ENCODE peak calls at places on chromosomes 1 and 21, in nine cellular contexts. One of them, this sample, is unnamed.

GRCh38 chr21:36320421-36321324 is 676 bp downstream of the MORC3 start:
- DNase-seq in neural progenitor cell: no peak
- DNase-seq in ureter: peak
- DNase-seq in fibroblast of pulmonary artery: peak
- DNase-seq in naive thymus-derived CD8-positive, alpha-beta T cell: peak
- DNase-seq in fibroblast of lung: peak
- DNase-seq in stimulated activated CD4-positive, alpha-beta T cell treated with anti-CD3 and anti-CD28 coated beads, TNF-alpha, amount 100 ng/mL, for 4 hours: no peak
- DNase-seq in kidney epithelial cell: no peak
- DNase-seq in GM12892: peak
- DNase-seq in this sample: peak

GRCh38 chr1:155776414-155776813 is 80.6 kb downstream of the GON4L start:
- DNase-seq in neural progenitor cell: no peak
- DNase-seq in stimulated activated CD4-positive, alpha-beta T cell treated with anti-CD3 and anti-CD28 coated beads, TNF-alpha, amount 100 ng/mL, for 4 hours: no peak
- DNase-seq in GM12892: no peak
- DNase-seq in fibroblast of pulmonary artery: peak
- DNase-seq in fibroblast of lung: peak
- DNase-seq in kidney epithelial cell: no peak
- DNase-seq in naive thymus-derived CD8-positive, alpha-beta T cell: no peak
- DNase-seq in ureter: no peak
- DNase-seq in this sample: no peak

GRCh38 chr1:23237516-23237915 is 20.2 kb upstream of the HTR1D start:
- DNase-seq in fibroblast of lung: no peak
- DNase-seq in fibroblast of pulmonary artery: no peak
- DNase-seq in naive thymus-derived CD8-positive, alpha-beta T cell: no peak
- DNase-seq in neural progenitor cell: no peak
- DNase-seq in ureter: no peak
- DNase-seq in kidney epithelial cell: no peak
- DNase-seq in stimulated activated CD4-positive, alpha-beta T cell treated with anti-CD3 and anti-CD28 coated beads, TNF-alpha, amount 100 ng/mL, for 4 hours: no peak
- DNase-seq in GM12892: no peak
- DNase-seq in this sample: no peak

GRCh38 chr1:157437301-157437700 is 115.0 kb downstream of the FCRL5 start:
- DNase-seq in naive thymus-derived CD8-positive, alpha-beta T cell: no peak
- DNase-seq in neural progenitor cell: no peak
- DNase-seq in fibroblast of pulmonary artery: no peak
- DNase-seq in kidney epithelial cell: no peak
- DNase-seq in ureter: no peak
- DNase-seq in GM12892: no peak
- DNase-seq in stimulated activated CD4-positive, alpha-beta T cell treated with anti-CD3 and anti-CD28 coated beads, TNF-alpha, amount 100 ng/mL, for 4 hours: no peak
- DNase-seq in fibroblast of lung: no peak
- DNase-seq in this sample: no peak

GRCh38 chr1:192256674-192257334 is 60.0 kb upstream of the RGS21 start:
- DNase-seq in stimulated activated CD4-positive, alpha-beta T cell treated with anti-CD3 and anti-CD28 coated beads, TNF-alpha, amount 100 ng/mL, for 4 hours: no peak
- DNase-seq in GM12892: no peak
- DNase-seq in ureter: no peak
- DNase-seq in kidney epithelial cell: no peak
- DNase-seq in fibroblast of lung: no peak
- DNase-seq in naive thymus-derived CD8-positive, alpha-beta T cell: no peak
- DNase-seq in fibroblast of pulmonary artery: no peak
- DNase-seq in neural progenitor cell: no peak
- DNase-seq in this sample: no peak

GRCh38 chr1:206004821-206005220 is 1.6 kb upstream of the RAB7B start:
- DNase-seq in GM12892: no peak
- DNase-seq in ureter: no peak
- DNase-seq in naive thymus-derived CD8-positive, alpha-beta T cell: no peak
- DNase-seq in neural progenitor cell: no peak
- DNase-seq in stimulated activated CD4-positive, alpha-beta T cell treated with anti-CD3 and anti-CD28 coated beads, TNF-alpha, amount 100 ng/mL, for 4 hours: no peak
- DNase-seq in fibroblast of lung: peak
- DNase-seq in fibroblast of pulmonary artery: no peak
- DNase-seq in kidney epithelial cell: no peak
- DNase-seq in this sample: peak

GRCh38 chr21:46538851-46539666 is 65.8 kb downstream of the S100B start:
- DNase-seq in GM12892: no peak
- DNase-seq in neural progenitor cell: no peak
- DNase-seq in stimulated activated CD4-positive, alpha-beta T cell treated with anti-CD3 and anti-CD28 coated beads, TNF-alpha, amount 100 ng/mL, for 4 hours: no peak
- DNase-seq in ureter: no peak
- DNase-seq in fibroblast of pulmonary artery: no peak
- DNase-seq in fibroblast of lung: no peak
- DNase-seq in kidney epithelial cell: no peak
- DNase-seq in naive thymus-derived CD8-positive, alpha-beta T cell: no peak
- DNase-seq in this sample: no peak

GRCh38 chr1:200901796-200902444 is 7.2 kb downstream of the INAVA start:
- DNase-seq in stimulated activated CD4-positive, alpha-beta T cell treated with anti-CD3 and anti-CD28 coated beads, TNF-alpha, amount 100 ng/mL, for 4 hours: no peak
- DNase-seq in fibroblast of pulmonary artery: no peak
- DNase-seq in ureter: no peak
- DNase-seq in naive thymus-derived CD8-positive, alpha-beta T cell: no peak
- DNase-seq in neural progenitor cell: no peak
- DNase-seq in kidney epithelial cell: no peak
- DNase-seq in GM12892: no peak
- DNase-seq in fibroblast of lung: no peak
- DNase-seq in this sample: no peak

GRCh38 chr1:157829210-157829609 is 9.3 kb upstream of the FCRL1 start:
- DNase-seq in GM12892: no peak
- DNase-seq in neural progenitor cell: no peak
- DNase-seq in fibroblast of lung: no peak
- DNase-seq in stimulated activated CD4-positive, alpha-beta T cell treated with anti-CD3 and anti-CD28 coated beads, TNF-alpha, amount 100 ng/mL, for 4 hours: no peak
- DNase-seq in kidney epithelial cell: no peak
- DNase-seq in ureter: no peak
- DNase-seq in naive thymus-derived CD8-positive, alpha-beta T cell: no peak
- DNase-seq in fibroblast of pulmonary artery: no peak
- DNase-seq in this sample: no peak

GRCh38 chr1:183023146-183023600 is at the start of gene LAMC1:
- DNase-seq in fibroblast of lung: peak
- DNase-seq in fibroblast of pulmonary artery: peak
- DNase-seq in neural progenitor cell: peak
- DNase-seq in kidney epithelial cell: no peak
- DNase-seq in stimulated activated CD4-positive, alpha-beta T cell treated with anti-CD3 and anti-CD28 coated beads, TNF-alpha, amount 100 ng/mL, for 4 hours: no peak
- DNase-seq in naive thymus-derived CD8-positive, alpha-beta T cell: no peak
- DNase-seq in ureter: peak
- DNase-seq in GM12892: peak
- DNase-seq in this sample: peak

GRCh38 chr21:32248616-32249550 is 30.0 kb downstream of the MIS18A start:
- DNase-seq in fibroblast of pulmonary artery: no peak
- DNase-seq in stimulated activated CD4-positive, alpha-beta T cell treated with anti-CD3 and anti-CD28 coated beads, TNF-alpha, amount 100 ng/mL, for 4 hours: no peak
- DNase-seq in fibroblast of lung: no peak
- DNase-seq in GM12892: no peak
- DNase-seq in neural progenitor cell: peak
- DNase-seq in ureter: no peak
- DNase-seq in naive thymus-derived CD8-positive, alpha-beta T cell: no peak
- DNase-seq in kidney epithelial cell: no peak
- DNase-seq in this sample: no peak

GRCh38 chr21:38037416-38037815 is 121.2 kb upstream of the KCNJ6 start:
- DNase-seq in neural progenitor cell: no peak
- DNase-seq in GM12892: no peak
- DNase-seq in stimulated activated CD4-positive, alpha-beta T cell treated with anti-CD3 and anti-CD28 coated beads, TNF-alpha, amount 100 ng/mL, for 4 hours: no peak
- DNase-seq in fibroblast of lung: no peak
- DNase-seq in naive thymus-derived CD8-positive, alpha-beta T cell: no peak
- DNase-seq in kidney epithelial cell: peak
- DNase-seq in fibroblast of pulmonary artery: peak
- DNase-seq in ureter: no peak
- DNase-seq in this sample: no peak

GRCh38 chr1:33008051-33008914 is 28.4 kb downstream of the AK2 start:
- DNase-seq in ureter: peak
- DNase-seq in fibroblast of lung: no peak
- DNase-seq in GM12892: no peak
- DNase-seq in neural progenitor cell: no peak
- DNase-seq in naive thymus-derived CD8-positive, alpha-beta T cell: no peak
- DNase-seq in stimulated activated CD4-positive, alpha-beta T cell treated with anti-CD3 and anti-CD28 coated beads, TNF-alpha, amount 100 ng/mL, for 4 hours: no peak
- DNase-seq in kidney epithelial cell: no peak
- DNase-seq in fibroblast of pulmonary artery: peak
- DNase-seq in this sample: no peak

GRCh38 chr1:9009438-9010366 is 16.5 kb downstream of the SLC2A7 start:
- DNase-seq in GM12892: peak
- DNase-seq in kidney epithelial cell: no peak
- DNase-seq in neural progenitor cell: peak
- DNase-seq in naive thymus-derived CD8-positive, alpha-beta T cell: no peak
- DNase-seq in fibroblast of lung: peak
- DNase-seq in ureter: no peak
- DNase-seq in stimulated activated CD4-positive, alpha-beta T cell treated with anti-CD3 and anti-CD28 coated beads, TNF-alpha, amount 100 ng/mL, for 4 hours: no peak
- DNase-seq in fibroblast of pulmonary artery: peak
- DNase-seq in this sample: no peak

GRCh38 chr1:51560034-51560433 is 41.0 kb upstream of the EPS15 start:
- DNase-seq in ureter: no peak
- DNase-seq in fibroblast of pulmonary artery: no peak
- DNase-seq in GM12892: no peak
- DNase-seq in kidney epithelial cell: no peak
- DNase-seq in fibroblast of lung: no peak
- DNase-seq in stimulated activated CD4-positive, alpha-beta T cell treated with anti-CD3 and anti-CD28 coated beads, TNF-alpha, amount 100 ng/mL, for 4 hours: no peak
- DNase-seq in naive thymus-derived CD8-positive, alpha-beta T cell: no peak
- DNase-seq in neural progenitor cell: no peak
- DNase-seq in this sample: no peak

GRCh38 chr21:33993286-33994231 is 78.0 kb upstream of the ATP5PO start:
- DNase-seq in fibroblast of pulmonary artery: no peak
- DNase-seq in GM12892: no peak
- DNase-seq in stimulated activated CD4-positive, alpha-beta T cell treated with anti-CD3 and anti-CD28 coated beads, TNF-alpha, amount 100 ng/mL, for 4 hours: no peak
- DNase-seq in neural progenitor cell: no peak
- DNase-seq in fibroblast of lung: no peak
- DNase-seq in ureter: no peak
- DNase-seq in kidney epithelial cell: no peak
- DNase-seq in naive thymus-derived CD8-positive, alpha-beta T cell: no peak
- DNase-seq in this sample: no peak

GRCh38 chr1:86356247-86356646 is 39.9 kb downstream of the ODF2L start:
- DNase-seq in kidney epithelial cell: no peak
- DNase-seq in GM12892: no peak
- DNase-seq in naive thymus-derived CD8-positive, alpha-beta T cell: no peak
- DNase-seq in fibroblast of lung: peak
- DNase-seq in stimulated activated CD4-positive, alpha-beta T cell treated with anti-CD3 and anti-CD28 coated beads, TNF-alpha, amount 100 ng/mL, for 4 hours: no peak
- DNase-seq in neural progenitor cell: peak
- DNase-seq in ureter: no peak
- DNase-seq in fibroblast of pulmonary artery: peak
- DNase-seq in this sample: no peak

GRCh38 chr1:10629816-10630571 is 155.2 kb downstream of the PEX14 start:
- DNase-seq in stimulated activated CD4-positive, alpha-beta T cell treated with anti-CD3 and anti-CD28 coated beads, TNF-alpha, amount 100 ng/mL, for 4 hours: no peak
- DNase-seq in GM12892: no peak
- DNase-seq in ureter: no peak
- DNase-seq in kidney epithelial cell: no peak
- DNase-seq in fibroblast of lung: no peak
- DNase-seq in naive thymus-derived CD8-positive, alpha-beta T cell: no peak
- DNase-seq in neural progenitor cell: no peak
- DNase-seq in fibroblast of pulmonary artery: no peak
- DNase-seq in this sample: no peak

GRCh38 chr1:239814306-239814881 is 277.3 kb upstream of the FMN2 start:
- DNase-seq in stimulated activated CD4-positive, alpha-beta T cell treated with anti-CD3 and anti-CD28 coated beads, TNF-alpha, amount 100 ng/mL, for 4 hours: no peak
- DNase-seq in naive thymus-derived CD8-positive, alpha-beta T cell: no peak
- DNase-seq in neural progenitor cell: no peak
- DNase-seq in fibroblast of lung: peak
- DNase-seq in kidney epithelial cell: peak
- DNase-seq in ureter: peak
- DNase-seq in GM12892: no peak
- DNase-seq in fibroblast of pulmonary artery: peak
- DNase-seq in this sample: no peak

GRCh38 chr1:246157516-246157915 is 349.6 kb downstream of the SMYD3 start:
- DNase-seq in fibroblast of pulmonary artery: no peak
- DNase-seq in ureter: no peak
- DNase-seq in fibroblast of lung: no peak
- DNase-seq in GM12892: no peak
- DNase-seq in naive thymus-derived CD8-positive, alpha-beta T cell: no peak
- DNase-seq in neural progenitor cell: no peak
- DNase-seq in kidney epithelial cell: no peak
- DNase-seq in stimulated activated CD4-positive, alpha-beta T cell treated with anti-CD3 and anti-CD28 coated beads, TNF-alpha, amount 100 ng/mL, for 4 hours: no peak
- DNase-seq in this sample: no peak

GRCh38 chr1:218384576-218384975 is 39.4 kb downstream of the TGFB2 start:
- DNase-seq in fibroblast of pulmonary artery: peak
- DNase-seq in neural progenitor cell: no peak
- DNase-seq in naive thymus-derived CD8-positive, alpha-beta T cell: no peak
- DNase-seq in stimulated activated CD4-positive, alpha-beta T cell treated with anti-CD3 and anti-CD28 coated beads, TNF-alpha, amount 100 ng/mL, for 4 hours: no peak
- DNase-seq in kidney epithelial cell: no peak
- DNase-seq in GM12892: no peak
- DNase-seq in ureter: no peak
- DNase-seq in fibroblast of lung: no peak
- DNase-seq in this sample: no peak

GRCh38 chr1:181936269-181936668 is 125.2 kb downstream of the ZNF648 start:
- DNase-seq in neural progenitor cell: no peak
- DNase-seq in GM12892: no peak
- DNase-seq in kidney epithelial cell: no peak
- DNase-seq in ureter: no peak
- DNase-seq in naive thymus-derived CD8-positive, alpha-beta T cell: no peak
- DNase-seq in stimulated activated CD4-positive, alpha-beta T cell treated with anti-CD3 and anti-CD28 coated beads, TNF-alpha, amount 100 ng/mL, for 4 hours: no peak
- DNase-seq in fibroblast of pulmonary artery: no peak
- DNase-seq in fibroblast of lung: no peak
- DNase-seq in this sample: no peak

GRCh38 chr21:38384675-38385074 is 113.6 kb downstream of the ERG start:
- DNase-seq in kidney epithelial cell: no peak
- DNase-seq in naive thymus-derived CD8-positive, alpha-beta T cell: no peak
- DNase-seq in ureter: no peak
- DNase-seq in GM12892: no peak
- DNase-seq in neural progenitor cell: peak
- DNase-seq in fibroblast of lung: no peak
- DNase-seq in fibroblast of pulmonary artery: no peak
- DNase-seq in stimulated activated CD4-positive, alpha-beta T cell treated with anti-CD3 and anti-CD28 coated beads, TNF-alpha, amount 100 ng/mL, for 4 hours: no peak
- DNase-seq in this sample: no peak

GRCh38 chr1:231699769-231700168 is 73.2 kb downstream of the DISC1 start:
- DNase-seq in fibroblast of pulmonary artery: no peak
- DNase-seq in kidney epithelial cell: no peak
- DNase-seq in neural progenitor cell: no peak
- DNase-seq in stimulated activated CD4-positive, alpha-beta T cell treated with anti-CD3 and anti-CD28 coated beads, TNF-alpha, amount 100 ng/mL, for 4 hours: no peak
- DNase-seq in GM12892: no peak
- DNase-seq in ureter: no peak
- DNase-seq in fibroblast of lung: peak
- DNase-seq in naive thymus-derived CD8-positive, alpha-beta T cell: no peak
- DNase-seq in this sample: no peak

GRCh38 chr1:94917251-94917650 is 9.7 kb downstream of the CNN3 start:
- DNase-seq in stimulated activated CD4-positive, alpha-beta T cell treated with anti-CD3 and anti-CD28 coated beads, TNF-alpha, amount 100 ng/mL, for 4 hours: no peak
- DNase-seq in ureter: no peak
- DNase-seq in neural progenitor cell: no peak
- DNase-seq in kidney epithelial cell: no peak
- DNase-seq in fibroblast of pulmonary artery: no peak
- DNase-seq in GM12892: no peak
- DNase-seq in fibroblast of lung: no peak
- DNase-seq in naive thymus-derived CD8-positive, alpha-beta T cell: no peak
- DNase-seq in this sample: no peak

This sample was measured in right atrium auricular region.